ENCODE peak calls at places on chromosome 15, in eight cellular contexts. N is stimulated activated naive CD8-positive, alpha-beta T cell treated with anti-CD3 and anti-CD28 coated beads, Interleukin-15, Interleukin-2, amounts not matched to agents 100 U/mL and 50 U/mL, for 24 hours; R is T-helper 17 cell; S is stimulated activated CD4-positive, alpha-beta T cell treated with anti-CD3 and anti-CD28 coated beads, Interleukin-2, amount 100 ng/mL, for 24 hours; L is PC-9; W is body of pancreas; B is EH; Y is dorsolateral prefrontal cortex. T is an unnamed sample.

GRCh38 chr15:92806763-92807162 is 93.4 kb upstream of the CHD2 start:
- DNase-seq in N (no peak), R (no peak), S (no peak), L (no peak), W (no peak), B (no peak), Y (no peak), T (no peak)

GRCh38 chr15:72685925-72686794 is at the start of the genes BBS4 and HIGD2B:
- DNase-seq in N (peak), R (peak), S (peak), L (peak), W (peak), B (peak), Y (peak), T (peak)

GRCh38 chr15:74184582-74185091 is 11.1 kb downstream of the ISLR start:
- DNase-seq in N (no peak), R (no peak), S (no peak), L (no peak), W (no peak), B (no peak), Y (no peak), T (no peak)

GRCh38 chr15:35209838-35210237 is 124.7 kb upstream of the NANOGP8 start:
- DNase-seq in N (no peak), R (no peak), S (no peak), L (no peak), W (no peak), B (no peak), Y (no peak), T (no peak)

GRCh38 chr15:69359724-69360123 is 54.4 kb upstream of the KIF23 start:
- DNase-seq in N (no peak), R (no peak), S (no peak), L (no peak), W (no peak), B (peak), Y (no peak), T (no peak)

GRCh38 chr15:75676688-75677475 is 29.2 kb downstream of the SNX33 start:
- DNase-seq in N (no peak), R (no peak), S (no peak), L (no peak), W (no peak), B (no peak), Y (no peak), T (no peak)

GRCh38 chr15:49530106-49530505 is 90.5 kb downstream of the FAM227B start:
- DNase-seq in N (no peak), R (no peak), S (no peak), L (no peak), W (no peak), B (peak), Y (no peak), T (no peak)

GRCh38 chr15:62559049-62559733 is 394.1 kb upstream of the C2CD4B start:
- DNase-seq in N (no peak), R (no peak), S (no peak), L (no peak), W (peak), B (peak), Y (peak), T (no peak)

GRCh38 chr15:71366926-71367325 is 251.7 kb downstream of the THSD4 start:
- DNase-seq in N (no peak), R (no peak), S (no peak), L (no peak), W (peak), B (no peak), Y (no peak), T (no peak)

GRCh38 chr15:70494861-70495571 is 268.3 kb downstream of the UACA start:
- DNase-seq in N (peak), R (no peak), S (peak), L (peak), W (no peak), B (peak), Y (no peak), T (no peak)

GRCh38 chr15:27165590-27165989 is 194.6 kb downstream of the GABRG3 start:
- DNase-seq in N (no peak), R (no peak), S (no peak), L (no peak), W (no peak), B (no peak), Y (no peak), T (no peak)

GRCh38 chr15:59825926-59826325 is 136.8 kb upstream of the BNIP2 start:
- DNase-seq in N (no peak), R (no peak), S (no peak), L (peak), W (no peak), B (peak), Y (no peak), T (no peak)

GRCh38 chr15:70362911-70363310 is 265.2 kb upstream of the TLE3 start:
- DNase-seq in N (no peak), R (no peak), S (no peak), L (no peak), W (peak), B (peak), Y (no peak), T (no peak)

GRCh38 chr15:71052356-71052755 is 62.9 kb upstream of the THSD4 start:
- DNase-seq in N (no peak), R (no peak), S (no peak), L (no peak), W (no peak), B (peak), Y (no peak), T (no peak)

GRCh38 chr15:89307046-89307587 is 27.5 kb downstream of the POLG start:
- DNase-seq in N (no peak), R (no peak), S (no peak), L (no peak), W (no peak), B (peak), Y (no peak), T (no peak)

GRCh38 chr15:99454941-99455795 is 110.6 kb upstream of the MEF2A start:
- DNase-seq in N (no peak), R (no peak), S (no peak), L (peak), W (peak), B (peak), Y (peak), T (no peak)

GRCh38 chr15:52733078-52733477 is 53.9 kb upstream of the ATOSA start:
- DNase-seq in N (no peak), R (no peak), S (no peak), L (peak), W (no peak), B (peak), Y (no peak), T (no peak)

GRCh38 chr15:40737048-40737447 is 18.0 kb downstream of the RMDN3 start:
- DNase-seq in N (no peak), R (no peak), S (no peak), L (no peak), W (no peak), B (no peak), Y (no peak), T (no peak)

GRCh38 chr15:60967728-60968127 is 261.4 kb downstream of the RORA start:
- DNase-seq in N (no peak), R (no peak), S (no peak), L (no peak), W (no peak), B (no peak), Y (no peak), T (no peak)